ENCODE peak calls at places on chromosomes 11 and 22, in eight cellular contexts. One of them, this sample, is unnamed.

GRCh38 chr11:122656073-122656630 is 630 bp downstream of the UBASH3B start:
- DNase-seq in suprapubic skin: peak; percentile 85
- DNase-seq in transverse colon: peak; percentile 39
- DNase-seq in heart left ventricle: peak; percentile 59
- DNase-seq in gastrocnemius medialis: peak; percentile 11
- DNase-seq in K562: peak; percentile 51
- DNase-seq in stomach: peak; percentile 38
- DNase-seq in tibial nerve: peak; percentile 23
- DNase-seq in this sample: peak; percentile 89

GRCh38 chr22:47006433-47006832 is 244.0 kb downstream of the TBC1D22A start:
- DNase-seq in heart left ventricle: no peak
- DNase-seq in transverse colon: no peak
- DNase-seq in K562: no peak
- DNase-seq in tibial nerve: no peak
- DNase-seq in suprapubic skin: peak; percentile 31
- DNase-seq in stomach: no peak
- DNase-seq in gastrocnemius medialis: no peak
- DNase-seq in this sample: no peak

GRCh38 chr22:35266277-35266676 is 9.0 kb downstream of the HMGXB4 start:
- DNase-seq in suprapubic skin: no peak
- DNase-seq in stomach: no peak
- DNase-seq in gastrocnemius medialis: no peak
- DNase-seq in K562: no peak
- DNase-seq in heart left ventricle: no peak
- DNase-seq in transverse colon: no peak
- DNase-seq in tibial nerve: no peak
- DNase-seq in this sample: no peak

GRCh38 chr11:78586452-78587046 is 11.9 kb upstream of the NARS2 start:
- DNase-seq in K562: peak; percentile 48
- DNase-seq in heart left ventricle: no peak
- DNase-seq in suprapubic skin: no peak
- DNase-seq in stomach: no peak
- DNase-seq in tibial nerve: no peak
- DNase-seq in gastrocnemius medialis: no peak
- DNase-seq in transverse colon: no peak
- DNase-seq in this sample: no peak

GRCh38 chr22:36925388-36926290 is 12.2 kb downstream of the CSF2RB start:
- DNase-seq in tibial nerve: no peak
- DNase-seq in transverse colon: no peak
- DNase-seq in heart left ventricle: no peak
- DNase-seq in gastrocnemius medialis: no peak
- DNase-seq in suprapubic skin: no peak
- DNase-seq in K562: no peak
- DNase-seq in stomach: no peak
- DNase-seq in this sample: no peak

GRCh38 chr11:692824-693414 is 2.1 kb downstream of the DEAF1 start:
- DNase-seq in transverse colon: no peak
- DNase-seq in stomach: no peak
- DNase-seq in tibial nerve: no peak
- DNase-seq in K562: no peak
- DNase-seq in gastrocnemius medialis: no peak
- DNase-seq in heart left ventricle: no peak
- DNase-seq in suprapubic skin: no peak
- DNase-seq in this sample: no peak

GRCh38 chr11:45333023-45333422 is 46.9 kb upstream of the SYT13 start:
- DNase-seq in K562: no peak
- DNase-seq in gastrocnemius medialis: no peak
- DNase-seq in tibial nerve: no peak
- DNase-seq in heart left ventricle: no peak
- DNase-seq in suprapubic skin: no peak
- DNase-seq in transverse colon: no peak
- DNase-seq in stomach: no peak
- DNase-seq in this sample: no peak

GRCh38 chr22:33873666-33874065 is 46.6 kb downstream of the LARGE1 start:
- DNase-seq in K562: no peak
- DNase-seq in gastrocnemius medialis: no peak
- DNase-seq in stomach: no peak
- DNase-seq in heart left ventricle: no peak
- DNase-seq in tibial nerve: no peak
- DNase-seq in transverse colon: no peak
- DNase-seq in suprapubic skin: no peak
- DNase-seq in this sample: no peak

GRCh38 chr22:23305922-23306374 is 125.6 kb downstream of the BCR start:
- DNase-seq in K562: no peak
- DNase-seq in gastrocnemius medialis: peak; percentile 69
- DNase-seq in transverse colon: peak; percentile 33
- DNase-seq in heart left ventricle: peak; percentile 86
- DNase-seq in tibial nerve: peak; percentile 64
- DNase-seq in suprapubic skin: peak; percentile 77
- DNase-seq in stomach: peak; percentile 72
- DNase-seq in this sample: peak; percentile 88

GRCh38 chr11:62560566-62561103 is 13.1 kb downstream of the EEF1G start:
- DNase-seq in gastrocnemius medialis: peak; percentile 96
- DNase-seq in heart left ventricle: peak; percentile 92
- DNase-seq in transverse colon: peak; percentile 94
- DNase-seq in tibial nerve: peak; percentile 79
- DNase-seq in K562: peak; percentile 73
- DNase-seq in suprapubic skin: peak; percentile 93
- DNase-seq in stomach: peak; percentile 91
- DNase-seq in this sample: peak; percentile 97

GRCh38 chr11:68750197-68750987 is 928 bp downstream of the TESMIN start:
- DNase-seq in heart left ventricle: no peak
- DNase-seq in suprapubic skin: no peak
- DNase-seq in K562: peak; percentile 45
- DNase-seq in tibial nerve: no peak
- DNase-seq in transverse colon: peak; percentile 24
- DNase-seq in stomach: no peak
- DNase-seq in gastrocnemius medialis: no peak
- DNase-seq in this sample: no peak

GRCh38 chr11:46296520-46297448 is 19.3 kb downstream of the CREB3L1 start:
- DNase-seq in suprapubic skin: no peak
- DNase-seq in heart left ventricle: peak; percentile 69
- DNase-seq in gastrocnemius medialis: no peak
- DNase-seq in stomach: no peak
- DNase-seq in transverse colon: no peak
- DNase-seq in K562: peak; percentile 92
- DNase-seq in tibial nerve: no peak
- DNase-seq in this sample: no peak

GRCh38 chr11:35200811-35201341 is 61.9 kb downstream of the CD44 start:
- DNase-seq in transverse colon: no peak
- DNase-seq in stomach: no peak
- DNase-seq in suprapubic skin: no peak
- DNase-seq in tibial nerve: no peak
- DNase-seq in K562: no peak
- DNase-seq in heart left ventricle: no peak
- DNase-seq in gastrocnemius medialis: no peak
- DNase-seq in this sample: no peak
- H3K4me3 ChIP-seq in transverse colon: no peak overlapping the region
- H3K4me3 ChIP-seq in stomach: no peak overlapping the region
- H3K4me3 ChIP-seq in suprapubic skin: no peak overlapping the region
- H3K4me3 ChIP-seq in tibial nerve: no peak overlapping the region
- H3K4me3 ChIP-seq in K562: no peak overlapping the region
- H3K4me3 ChIP-seq in heart left ventricle: no peak overlapping the region
- H3K4me3 ChIP-seq in gastrocnemius medialis: no peak overlapping the region
- H3K4me3 ChIP-seq in this sample: no peak overlapping the region

DNA sequence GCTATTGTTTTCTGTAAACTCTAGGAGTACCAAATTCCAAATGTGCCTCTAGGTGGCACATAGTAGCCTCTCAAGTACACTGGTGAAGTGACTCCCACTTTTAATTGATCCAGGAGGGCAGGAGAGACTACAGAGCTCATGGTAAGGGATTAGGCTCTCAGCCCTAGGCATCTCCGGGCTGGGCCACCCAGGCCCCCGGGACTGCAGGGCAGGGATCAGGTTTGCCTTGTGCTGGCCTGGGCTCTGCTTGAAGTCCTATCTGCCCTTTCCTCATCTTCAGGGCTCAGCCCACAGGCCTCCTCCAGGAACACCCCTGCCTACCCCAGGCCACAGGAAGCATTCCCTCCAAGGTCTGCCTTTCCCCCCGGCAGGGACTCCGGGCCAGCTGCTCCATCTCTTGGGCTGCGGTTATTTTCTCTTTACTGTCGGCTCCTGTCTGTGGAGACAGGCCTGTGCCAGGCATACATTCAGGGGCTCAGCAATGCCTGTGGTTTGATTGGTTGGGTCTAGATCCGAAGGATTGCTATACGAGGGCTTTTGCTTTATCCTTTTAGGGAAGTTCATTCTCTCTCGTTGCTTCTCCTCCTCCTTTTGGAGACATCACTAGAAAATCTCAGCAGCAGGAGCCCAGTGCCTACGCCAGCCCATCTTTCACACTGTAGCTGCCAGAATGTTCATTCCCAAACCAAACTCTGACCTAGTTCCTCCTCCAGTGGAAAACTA is 32.8 kb downstream of the PARVA start:
- DNase-seq in K562: no peak
- DNase-seq in heart left ventricle: no peak
- DNase-seq in stomach: no peak
- DNase-seq in tibial nerve: no peak
- DNase-seq in gastrocnemius medialis: no peak
- DNase-seq in transverse colon: no peak
- DNase-seq in suprapubic skin: no peak
- DNase-seq in this sample: peak; percentile 86
- TF ChIP-seq CTCF in K562: peak; percentile 18
- TF ChIP-seq CTCF in heart left ventricle: peak; percentile 13
- TF ChIP-seq CTCF in stomach: no peak
- TF ChIP-seq CTCF in tibial nerve: peak; percentile 13
- TF ChIP-seq CTCF in gastrocnemius medialis: no peak
- TF ChIP-seq CTCF in transverse colon: no peak
- TF ChIP-seq CTCF in suprapubic skin: no peak
- TF ChIP-seq CTCF in this sample: no peak

GRCh38 chr11:101915811-101916291 is 471 bp downstream of the ANGPTL5 start:
- DNase-seq in tibial nerve: no peak
- DNase-seq in suprapubic skin: no peak
- DNase-seq in K562: no peak
- DNase-seq in transverse colon: no peak
- DNase-seq in stomach: no peak
- DNase-seq in gastrocnemius medialis: no peak
- DNase-seq in heart left ventricle: no peak
- DNase-seq in this sample: no peak

GRCh38 chr11:101916422-101916821 is at the start of gene ANGPTL5:
- DNase-seq in stomach: no peak
- DNase-seq in K562: no peak
- DNase-seq in suprapubic skin: no peak
- DNase-seq in tibial nerve: no peak
- DNase-seq in heart left ventricle: no peak
- DNase-seq in gastrocnemius medialis: no peak
- DNase-seq in transverse colon: no peak
- DNase-seq in this sample: no peak

GRCh38 chr11:101913631-101914030 is 1.2 kb upstream of the CEP126 start:
- DNase-seq in suprapubic skin: no peak
- DNase-seq in transverse colon: no peak
- DNase-seq in K562: no peak
- DNase-seq in stomach: no peak
- DNase-seq in gastrocnemius medialis: no peak
- DNase-seq in heart left ventricle: no peak
- DNase-seq in tibial nerve: no peak
- DNase-seq in this sample: no peak

GRCh38 chr11:101914349-101914736 is 467 bp upstream of the CEP126 start:
- DNase-seq in tibial nerve: no peak
- DNase-seq in suprapubic skin: no peak
- DNase-seq in stomach: no peak
- DNase-seq in K562: no peak
- DNase-seq in gastrocnemius medialis: no peak
- DNase-seq in transverse colon: no peak
- DNase-seq in heart left ventricle: no peak
- DNase-seq in this sample: no peak

DNA sequence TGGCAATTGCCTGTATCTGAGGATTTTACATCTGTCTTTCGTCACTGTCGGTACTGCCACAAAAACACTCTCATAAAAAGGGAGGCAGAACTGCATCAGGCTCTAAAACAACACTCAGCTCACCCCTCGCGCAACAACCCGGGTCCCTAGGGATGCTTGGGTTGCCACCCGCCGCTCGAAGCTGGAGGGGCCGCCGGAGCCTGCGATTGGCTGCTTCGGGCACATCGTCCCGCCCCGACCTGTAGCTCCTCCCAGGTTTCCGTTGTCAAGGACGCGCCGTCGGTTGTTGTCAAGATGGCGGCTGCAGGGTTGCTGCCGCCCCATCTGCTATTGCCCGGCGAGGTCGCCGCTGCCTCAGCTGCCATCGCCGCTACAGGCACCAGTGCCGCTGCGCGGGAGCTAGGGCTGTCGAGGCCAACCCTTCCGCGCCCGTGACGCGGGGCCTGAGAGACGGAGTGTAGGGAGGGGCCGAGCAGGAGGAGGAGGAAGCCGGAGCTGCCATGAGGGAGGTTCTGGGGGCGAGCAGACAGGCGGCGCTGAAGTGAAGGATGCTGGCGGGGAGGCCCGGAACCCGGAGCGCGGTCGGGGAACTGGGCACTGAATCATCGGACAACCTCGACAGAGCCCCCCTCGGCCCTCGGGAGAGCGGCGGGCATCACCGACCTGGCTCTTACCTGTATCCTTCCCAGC is at the start of gene CEP126:
- DNase-seq in gastrocnemius medialis: peak; percentile 87
- DNase-seq in heart left ventricle: peak; percentile 95
- DNase-seq in stomach: peak; percentile 93
- DNase-seq in K562: peak; percentile 84
- DNase-seq in transverse colon: peak; percentile 95
- DNase-seq in tibial nerve: peak; percentile 93
- DNase-seq in suprapubic skin: peak; percentile 97
- DNase-seq in this sample: peak; percentile 99
- TF ChIP-seq POLR2A in gastrocnemius medialis: peak; percentile 25
- TF ChIP-seq POLR2A in heart left ventricle: no peak
- TF ChIP-seq POLR2A in stomach: no peak
- TF ChIP-seq POLR2A in K562: no peak
- TF ChIP-seq POLR2A in transverse colon: peak; percentile 50
- TF ChIP-seq POLR2A in tibial nerve: peak; percentile 10
- TF ChIP-seq POLR2A in suprapubic skin: peak; percentile 63
- TF ChIP-seq POLR2A in this sample: no peak

GRCh38 chr22:42442746-42443145 is 10.5 kb upstream of the NFAM1 start:
- DNase-seq in heart left ventricle: no peak
- DNase-seq in gastrocnemius medialis: no peak
- DNase-seq in tibial nerve: no peak
- DNase-seq in transverse colon: no peak
- DNase-seq in stomach: no peak
- DNase-seq in K562: no peak
- DNase-seq in suprapubic skin: no peak
- DNase-seq in this sample: no peak

GRCh38 chr22:42446151-42446550 is 13.9 kb upstream of the NFAM1 start:
- DNase-seq in heart left ventricle: no peak
- DNase-seq in K562: no peak
- DNase-seq in tibial nerve: no peak
- DNase-seq in gastrocnemius medialis: no peak
- DNase-seq in suprapubic skin: no peak
- DNase-seq in transverse colon: no peak
- DNase-seq in stomach: no peak
- DNase-seq in this sample: no peak

GRCh38 chr22:42444060-42444904 is 12.1 kb upstream of the NFAM1 start:
- DNase-seq in stomach: peak; percentile 84
- DNase-seq in tibial nerve: peak; percentile 66
- DNase-seq in suprapubic skin: peak; percentile 93
- DNase-seq in transverse colon: peak; percentile 93
- DNase-seq in heart left ventricle: peak; percentile 82
- DNase-seq in K562: peak; percentile 87
- DNase-seq in gastrocnemius medialis: peak; percentile 67
- DNase-seq in this sample: peak; percentile 86

GRCh38 chr22:42440728-42441127 is 8.5 kb upstream of the NFAM1 start:
- DNase-seq in suprapubic skin: no peak
- DNase-seq in tibial nerve: no peak
- DNase-seq in heart left ventricle: no peak
- DNase-seq in K562: no peak
- DNase-seq in stomach: no peak
- DNase-seq in gastrocnemius medialis: no peak
- DNase-seq in transverse colon: no peak
- DNase-seq in this sample: no peak

GRCh38 chr22:42443240-42444059 is 11.2 kb upstream of the NFAM1 start:
- DNase-seq in heart left ventricle: no peak
- DNase-seq in tibial nerve: no peak
- DNase-seq in stomach: no peak
- DNase-seq in gastrocnemius medialis: no peak
- DNase-seq in K562: no peak
- DNase-seq in suprapubic skin: no peak
- DNase-seq in transverse colon: no peak
- DNase-seq in this sample: no peak
- H3K4me3 ChIP-seq in heart left ventricle: no peak overlapping the region
- H3K4me3 ChIP-seq in tibial nerve: peak overlapping the region; percentile 52
- H3K4me3 ChIP-seq in stomach: peak overlapping the region; percentile 37
- H3K4me3 ChIP-seq in gastrocnemius medialis: no peak overlapping the region
- H3K4me3 ChIP-seq in K562: peak overlapping the region; percentile 30
- H3K4me3 ChIP-seq in suprapubic skin: peak overlapping the region; percentile 43
- H3K4me3 ChIP-seq in transverse colon: peak overlapping the region; percentile 29
- H3K4me3 ChIP-seq in this sample: no peak overlapping the region